ENCODE peak calls at places on chromosomes 12 and 14, in four cellular contexts. X is K562, H is EL, T is colonic mucosa. V is an unnamed sample.

GRCh38 chr12:38411426-38411825 is 94.9 kb downstream of the ALG10B start:
- DNase-seq in T (no peak), X (no peak), H (no peak), V (no peak)

GRCh38 chr14:101105045-101105444 is 201.5 kb upstream of the RTL1 start:
- DNase-seq in X (no peak), T (no peak), H (no peak), V (no peak)

GRCh38 chr12:102811125-102811737 is 105.8 kb downstream of the PAH start:
- DNase-seq in X (peak; percentile 43), H (peak; percentile 13), T (no peak), V (no peak)

GRCh38 chr14:32980178-32980886 is 41.7 kb downstream of the NPAS3 start:
- DNase-seq in H (no peak), T (no peak), X (no peak), V (no peak)

GRCh38 chr12:4257442-4257841 is 16.1 kb upstream of the CCND2 start:
- DNase-seq in H (no peak), X (no peak), T (no peak), V (no peak)

GRCh38 chr14:24838945-24839616 is 205.1 kb upstream of the GZMB start:
- DNase-seq in H (no peak), X (no peak), T (peak; percentile 68), V (no peak)

GRCh38 chr14:104361921-104362681 is 217.5 kb upstream of the C14orf180 start:
- DNase-seq in X (no peak), T (no peak), H (no peak), V (no peak)

GRCh38 chr12:129115558-129115957 is 262.3 kb downstream of the GLT1D1 start:
- DNase-seq in H (no peak), T (no peak), X (no peak), V (no peak)

GRCh38 chr12:22230280-22230794 is 104.2 kb downstream of the ST8SIA1 start:
- DNase-seq in H (no peak), T (no peak), X (no peak), V (no peak)

GRCh38 chr14:73358187-73358586 is 100.2 kb downstream of the NUMB start:
- DNase-seq in T (no peak), H (no peak), X (no peak), V (no peak)

GRCh38 chr14:26261368-26262122 is 336.3 kb downstream of the NOVA1 start:
- DNase-seq in H (no peak), T (no peak), X (no peak), V (no peak)

GRCh38 chr12:57765003-57765697 is 1.7 kb downstream of the CYP27B1 start:
- DNase-seq in X (no peak), H (peak; percentile 71), T (peak; percentile 60), V (no peak)

GRCh38 chr14:75514673-75515630 is 7.3 kb upstream of the BATF start:
- DNase-seq in X (peak; percentile 44), H (peak; percentile 13), T (no peak), V (peak; percentile 27)

GRCh38 chr12:89258240-89258969 is 93.9 kb downstream of the DUSP6 start:
- DNase-seq in T (no peak), H (no peak), X (no peak), V (no peak)

GRCh38 chr12:111636209-111636928 is 37.3 kb upstream of the ATXN2 start:
- DNase-seq in T (peak; percentile 31), H (peak; percentile 38), X (peak; percentile 66), V (no peak)